ENCODE peak calls at places on chromosomes 5 and 9, in eight cellular contexts. L is IMR-90, C is HepG2, W is lung, V is nephron progenitor cell, Y is endothelial cell, I is GM10248, M is uterus. S is an unnamed sample.

GRCh38 chr9:114411452-114411851 is 23.7 kb upstream of the AKNA start:
- DNase-seq in L (no peak), C (no peak), W (no peak), V (no peak), Y (no peak), I (no peak), M (no peak), S (no peak)

GRCh38 chr5:138637256-138637655 is 62.1 kb upstream of the HSPA9 start:
- DNase-seq in L (no peak), C (no peak), W (no peak), V (no peak), Y (no peak), I (no peak), M (no peak), S (no peak)

GRCh38 chr5:59548807-59549357 is 344.6 kb downstream of the PDE4D start:
- DNase-seq in L (no peak), C (peak; percentile 21), W (peak; percentile 51), V (no peak), Y (no peak), I (no peak), M (no peak), S (no peak)

GRCh38 chr9:136791466-136792276 is 527 bp downstream of the TMEM141 start:
- DNase-seq in L (no peak), C (peak; percentile 47), W (peak; percentile 71), V (peak; percentile 67), Y (peak; percentile 56), I (peak; percentile 50), M (peak; percentile 57), S (peak; percentile 67)

GRCh38 chr5:180648658-180649296 is 623 bp downstream of the FLT4 start:
- DNase-seq in L (no peak), C (no peak), W (no peak), V (peak; percentile 80), Y (peak; percentile 74), I (no peak), M (no peak), S (peak; percentile 68)

GRCh38 chr9:95486318-95486717 is 30.5 kb downstream of the PTCH1 start:
- DNase-seq in L (no peak), C (no peak), W (no peak), V (no peak), Y (no peak), I (no peak), M (no peak), S (no peak)

GRCh38 chr5:174409070-174409469 is 315.3 kb upstream of the MSX2 start:
- DNase-seq in L (no peak), C (no peak), W (no peak), V (no peak), Y (no peak), I (no peak), M (no peak), S (no peak)

GRCh38 chr5:2399804-2400203 is 351.7 kb downstream of the IRX2 start:
- DNase-seq in L (no peak), C (no peak), W (no peak), V (no peak), Y (no peak), I (no peak), M (no peak), S (no peak)

GRCh38 chr9:98977246-98977681 is 33.6 kb downstream of the COL15A1 start:
- DNase-seq in L (no peak), C (no peak), W (no peak), V (no peak), Y (no peak), I (no peak), M (no peak), S (no peak)

GRCh38 chr5:127206320-127207113 is 84.1 kb upstream of the MEGF10 start:
- DNase-seq in L (peak; percentile 77), C (peak; percentile 71), W (no peak), V (no peak), Y (no peak), I (no peak), M (no peak), S (no peak)

GRCh38 chr5:98564836-98565235 is 208.6 kb upstream of the RGMB start:
- DNase-seq in L (peak; percentile 34), C (no peak), W (no peak), V (no peak), Y (no peak), I (no peak), M (no peak), S (no peak)

GRCh38 chr5:35780236-35780635 is 76.5 kb upstream of the IL7R start:
- DNase-seq in L (no peak), C (no peak), W (no peak), V (no peak), Y (no peak), I (no peak), M (no peak), S (no peak)

GRCh38 chr5:38468978-38469706 is 87.3 kb downstream of the LIFR start:
- DNase-seq in L (no peak), C (no peak), W (no peak), V (no peak), Y (no peak), I (no peak), M (peak; percentile 54), S (no peak)

GRCh38 chr9:86706391-86706790 is 240.9 kb downstream of the GAS1 start:
- DNase-seq in L (peak; percentile 62), C (no peak), W (no peak), V (no peak), Y (no peak), I (no peak), M (no peak), S (no peak)

DNA sequence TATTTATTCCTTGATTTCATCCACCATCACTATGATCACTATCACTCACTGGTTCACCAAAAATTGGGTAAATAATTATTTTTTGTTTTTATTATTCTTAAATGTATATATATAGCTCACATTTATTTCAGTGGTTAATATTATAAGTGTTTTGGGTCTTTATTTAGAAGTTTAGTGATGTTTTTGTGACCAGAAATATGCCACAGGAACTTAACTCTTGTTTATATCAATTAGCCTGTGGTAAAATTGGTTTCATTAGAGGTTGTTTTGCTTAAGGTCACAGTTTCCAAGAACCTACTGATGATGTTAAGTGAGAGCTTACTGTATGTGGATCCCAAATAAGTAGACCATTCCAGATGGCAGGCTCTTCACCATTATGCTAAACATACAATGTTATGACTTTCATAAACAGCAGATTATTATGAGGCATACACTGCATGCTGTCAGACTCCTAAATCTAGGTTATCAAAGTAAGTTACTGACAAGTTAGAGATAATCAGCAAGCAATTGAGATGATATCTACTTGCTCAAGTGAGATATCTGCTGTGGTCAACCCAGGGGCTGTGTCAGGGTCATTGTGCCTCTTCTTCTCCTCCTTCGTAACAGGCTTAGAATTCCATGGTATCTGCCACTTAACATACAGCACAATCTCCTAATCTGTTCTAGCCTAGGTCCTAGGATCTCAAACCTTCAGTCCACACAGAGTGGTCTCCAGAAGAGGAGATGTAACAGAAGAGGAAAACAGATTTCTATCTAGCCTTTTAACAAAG is 57.6 kb downstream of the NR3C1 start:
- DNase-seq in L (no peak), C (no peak), W (no peak), V (no peak), Y (no peak), I (no peak), M (no peak), S (no peak)
- TF ChIP-seq CTCF in L (no peak), C (no peak), W (no peak), V (no peak), Y (no peak), I (no peak), M (no peak), S (no peak)

GRCh38 chr5:120806132-120806531 is 342.0 kb downstream of the PRR16 start:
- DNase-seq in L (peak; percentile 56), C (no peak), W (no peak), V (no peak), Y (no peak), I (no peak), M (no peak), S (no peak)

GRCh38 chr5:120808135-120808534 is 344.0 kb downstream of the PRR16 start:
- DNase-seq in L (peak; percentile 39), C (no peak), W (no peak), V (no peak), Y (no peak), I (no peak), M (no peak), S (no peak)

GRCh38 chr5:120808606-120809005 is 344.5 kb downstream of the PRR16 start:
- DNase-seq in L (peak; percentile 36), C (no peak), W (no peak), V (no peak), Y (no peak), I (no peak), M (no peak), S (no peak)

DNA sequence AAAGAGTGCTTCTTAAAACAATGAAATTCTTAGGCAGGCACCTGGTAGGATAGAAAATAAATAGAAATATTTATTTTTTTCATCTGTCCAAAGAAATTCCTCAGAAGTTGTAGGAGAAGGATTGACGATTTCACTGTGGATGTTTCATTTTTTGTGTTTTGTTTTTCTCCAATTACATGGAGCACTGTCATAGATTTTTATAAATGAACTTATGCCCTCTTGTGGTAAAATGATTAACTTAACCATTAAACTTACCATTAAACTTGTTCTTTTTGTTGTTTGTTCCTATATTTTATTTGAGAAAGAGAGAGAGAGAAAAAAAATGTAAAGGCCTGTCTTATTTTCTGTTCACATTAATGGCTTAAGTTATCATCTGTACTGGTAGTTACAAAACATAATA is 339.2 kb downstream of the PRR16 start:
- DNase-seq in L (peak; percentile 54), C (no peak), W (no peak), V (no peak), Y (no peak), I (no peak), M (no peak), S (no peak)
- TF ChIP-seq CTCF in L (peak; percentile 43), C (no peak), W (no peak), V (peak; percentile 26), Y (peak; percentile 56), I (no peak), M (no peak), S (no peak)

DNA sequence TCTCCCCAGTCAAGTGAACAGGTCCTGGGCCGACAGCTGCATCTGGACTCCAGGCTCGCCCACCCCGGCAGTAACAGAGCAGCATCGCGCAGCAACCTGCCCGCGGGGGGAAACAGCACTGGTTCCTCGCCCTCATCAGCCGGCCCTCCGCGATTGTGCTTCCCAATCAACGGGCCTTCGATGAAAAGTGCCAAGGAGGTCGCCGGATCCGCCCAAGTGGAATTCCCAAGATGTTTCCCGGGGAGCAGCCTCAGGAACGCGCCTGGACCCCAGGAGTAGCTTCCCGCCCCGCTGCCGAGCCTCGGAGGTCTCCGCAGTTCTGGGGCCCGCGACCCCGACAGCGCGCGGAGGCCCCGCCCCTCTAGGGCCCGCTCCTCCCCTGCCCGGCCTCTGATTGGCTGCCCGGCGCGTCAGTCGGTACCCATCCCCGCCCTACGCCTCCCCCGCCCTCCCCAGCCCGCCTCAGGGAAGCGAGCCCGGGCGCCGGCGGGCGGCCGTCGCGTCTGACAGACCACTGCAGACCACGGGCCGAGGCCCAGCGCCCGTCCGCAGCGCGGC is at the start of gene OTULINL:
- DNase-seq in L (peak; percentile 47), C (peak; percentile 24), W (peak; percentile 92), V (peak; percentile 96), Y (peak; percentile 93), I (peak; percentile 97), M (peak; percentile 85), S (peak; percentile 95)
- TF ChIP-seq CTCF in L (no peak), C (no peak), W (no peak), V (no peak), Y (no peak), I (no peak), M (no peak), S (no peak)

DNA sequence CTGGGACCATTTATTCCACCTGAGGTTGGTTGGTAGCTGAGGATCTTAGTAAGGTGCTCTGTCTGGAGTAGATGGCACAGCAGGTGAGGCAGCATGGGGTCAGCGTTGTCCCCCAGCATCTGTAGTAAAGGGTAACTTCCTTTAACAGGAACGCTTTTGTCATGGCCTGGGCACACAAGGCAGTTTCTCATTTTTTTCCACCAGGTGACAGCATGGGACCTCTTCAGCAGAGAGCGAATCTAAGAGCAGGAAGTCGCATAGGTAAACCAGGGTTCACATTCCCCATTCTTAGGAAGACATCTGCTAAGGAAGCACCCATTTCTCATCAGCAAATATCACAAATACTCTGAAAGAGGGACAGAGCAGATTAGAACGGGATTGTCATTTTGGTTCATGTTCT is 56.5 kb downstream of the GPR107 start:
- DNase-seq in L (no peak), C (no peak), W (no peak), V (no peak), Y (no peak), I (no peak), M (no peak), S (no peak)
- TF ChIP-seq CTCF in L (peak; percentile 20), C (peak; percentile 29), W (no peak), V (no peak), Y (no peak), I (no peak), M (no peak), S (no peak)

S was measured in glutamatergic neuron.